ENCODE peak calls at places on chromosome 13, in eight cellular contexts. One of them, this sample, is unnamed.

GRCh38 chr13:61728468-61728867 is 312.8 kb upstream of the PCDH20 start:
- DNase-seq in uterus: no peak
- DNase-seq in ascending aorta: no peak
- DNase-seq in AG09319: no peak
- DNase-seq in choroid plexus epithelial cell: peak
- DNase-seq in CD8-positive, alpha-beta T cell: no peak
- DNase-seq in brain microvascular endothelial cell: no peak
- DNase-seq in AG04450: no peak
- DNase-seq in this sample: no peak

GRCh38 chr13:77980592-77980991 is 62.0 kb upstream of the EDNRB start:
- DNase-seq in choroid plexus epithelial cell: peak
- DNase-seq in AG04450: peak
- DNase-seq in CD8-positive, alpha-beta T cell: no peak
- DNase-seq in ascending aorta: no peak
- DNase-seq in uterus: no peak
- DNase-seq in brain microvascular endothelial cell: peak
- DNase-seq in AG09319: peak
- DNase-seq in this sample: no peak

GRCh38 chr13:32443111-32443510 is 15.2 kb upstream of the N4BP2L1 start:
- DNase-seq in CD8-positive, alpha-beta T cell: no peak
- DNase-seq in ascending aorta: no peak
- DNase-seq in AG09319: no peak
- DNase-seq in choroid plexus epithelial cell: peak
- DNase-seq in uterus: no peak
- DNase-seq in brain microvascular endothelial cell: no peak
- DNase-seq in AG04450: no peak
- DNase-seq in this sample: no peak

GRCh38 chr13:41496420-41497234 is 39.3 kb downstream of the RGCC start:
- DNase-seq in ascending aorta: no peak
- DNase-seq in uterus: no peak
- DNase-seq in brain microvascular endothelial cell: peak
- DNase-seq in CD8-positive, alpha-beta T cell: no peak
- DNase-seq in choroid plexus epithelial cell: peak
- DNase-seq in AG04450: peak
- DNase-seq in AG09319: peak
- DNase-seq in this sample: no peak

GRCh38 chr13:95455782-95456181 is 96.7 kb upstream of the CLDN10 start:
- DNase-seq in CD8-positive, alpha-beta T cell: no peak
- DNase-seq in AG04450: no peak
- DNase-seq in AG09319: no peak
- DNase-seq in choroid plexus epithelial cell: no peak
- DNase-seq in brain microvascular endothelial cell: no peak
- DNase-seq in ascending aorta: no peak
- DNase-seq in uterus: no peak
- DNase-seq in this sample: no peak

GRCh38 chr13:88144580-88144979 is 473.4 kb downstream of the SLITRK5 start:
- DNase-seq in AG09319: no peak
- DNase-seq in AG04450: no peak
- DNase-seq in uterus: no peak
- DNase-seq in choroid plexus epithelial cell: no peak
- DNase-seq in CD8-positive, alpha-beta T cell: no peak
- DNase-seq in brain microvascular endothelial cell: no peak
- DNase-seq in ascending aorta: no peak
- DNase-seq in this sample: no peak

GRCh38 chr13:96671073-96671472 is 323.2 kb downstream of the OXGR1 start:
- DNase-seq in AG09319: no peak
- DNase-seq in ascending aorta: no peak
- DNase-seq in choroid plexus epithelial cell: no peak
- DNase-seq in uterus: no peak
- DNase-seq in brain microvascular endothelial cell: no peak
- DNase-seq in CD8-positive, alpha-beta T cell: no peak
- DNase-seq in AG04450: no peak
- DNase-seq in this sample: no peak

GRCh38 chr13:95341441-95341840 is 40.2 kb upstream of the ABCC4 start:
- DNase-seq in ascending aorta: no peak
- DNase-seq in choroid plexus epithelial cell: no peak
- DNase-seq in AG09319: no peak
- DNase-seq in AG04450: no peak
- DNase-seq in CD8-positive, alpha-beta T cell: no peak
- DNase-seq in brain microvascular endothelial cell: no peak
- DNase-seq in uterus: no peak
- DNase-seq in this sample: no peak

GRCh38 chr13:43238341-43239083 is 215.1 kb downstream of the DNAJC15 start:
- DNase-seq in AG09319: no peak
- DNase-seq in ascending aorta: no peak
- DNase-seq in uterus: no peak
- DNase-seq in brain microvascular endothelial cell: no peak
- DNase-seq in CD8-positive, alpha-beta T cell: no peak
- DNase-seq in choroid plexus epithelial cell: no peak
- DNase-seq in AG04450: no peak
- DNase-seq in this sample: no peak

GRCh38 chr13:50798923-50799322 is 44.6 kb downstream of the DLEU7 start:
- DNase-seq in uterus: no peak
- DNase-seq in AG09319: no peak
- DNase-seq in ascending aorta: no peak
- DNase-seq in choroid plexus epithelial cell: peak
- DNase-seq in brain microvascular endothelial cell: peak
- DNase-seq in CD8-positive, alpha-beta T cell: no peak
- DNase-seq in AG04450: no peak
- DNase-seq in this sample: no peak

GRCh38 chr13:89627991-89628390 is 1719.5 kb upstream of the MIR17HG start:
- DNase-seq in AG09319: no peak
- DNase-seq in ascending aorta: no peak
- DNase-seq in uterus: no peak
- DNase-seq in brain microvascular endothelial cell: no peak
- DNase-seq in choroid plexus epithelial cell: peak
- DNase-seq in CD8-positive, alpha-beta T cell: no peak
- DNase-seq in AG04450: no peak
- DNase-seq in this sample: no peak

GRCh38 chr13:95588134-95588533 is 35.6 kb downstream of the CLDN10 start:
- DNase-seq in uterus: no peak
- DNase-seq in CD8-positive, alpha-beta T cell: no peak
- DNase-seq in AG04450: no peak
- DNase-seq in AG09319: no peak
- DNase-seq in ascending aorta: no peak
- DNase-seq in brain microvascular endothelial cell: no peak
- DNase-seq in choroid plexus epithelial cell: no peak
- DNase-seq in this sample: no peak

GRCh38 chr13:106329941-106330340 is 205.5 kb downstream of the EFNB2 start:
- DNase-seq in ascending aorta: no peak
- DNase-seq in choroid plexus epithelial cell: no peak
- DNase-seq in CD8-positive, alpha-beta T cell: no peak
- DNase-seq in brain microvascular endothelial cell: no peak
- DNase-seq in AG04450: no peak
- DNase-seq in AG09319: no peak
- DNase-seq in uterus: no peak
- DNase-seq in this sample: no peak

GRCh38 chr13:31209172-31209818 is 9.5 kb downstream of the B3GLCT start:
- DNase-seq in AG04450: no peak
- DNase-seq in uterus: peak
- DNase-seq in ascending aorta: no peak
- DNase-seq in choroid plexus epithelial cell: peak
- DNase-seq in CD8-positive, alpha-beta T cell: no peak
- DNase-seq in AG09319: no peak
- DNase-seq in brain microvascular endothelial cell: no peak
- DNase-seq in this sample: no peak

GRCh38 chr13:94243551-94243950 is 235.9 kb downstream of the DCT start:
- DNase-seq in choroid plexus epithelial cell: peak
- DNase-seq in AG04450: no peak
- DNase-seq in brain microvascular endothelial cell: no peak
- DNase-seq in CD8-positive, alpha-beta T cell: no peak
- DNase-seq in ascending aorta: no peak
- DNase-seq in uterus: no peak
- DNase-seq in AG09319: no peak
- DNase-seq in this sample: no peak

GRCh38 chr13:60629158-60629557 is 232.1 kb downstream of the TDRD3 start:
- DNase-seq in AG04450: no peak
- DNase-seq in choroid plexus epithelial cell: no peak
- DNase-seq in brain microvascular endothelial cell: no peak
- DNase-seq in AG09319: no peak
- DNase-seq in CD8-positive, alpha-beta T cell: no peak
- DNase-seq in uterus: no peak
- DNase-seq in ascending aorta: no peak
- DNase-seq in this sample: no peak

GRCh38 chr13:80901111-80902014 is 560.4 kb upstream of the SPRY2 start:
- DNase-seq in AG09319: no peak
- DNase-seq in AG04450: no peak
- DNase-seq in ascending aorta: no peak
- DNase-seq in choroid plexus epithelial cell: peak
- DNase-seq in brain microvascular endothelial cell: no peak
- DNase-seq in CD8-positive, alpha-beta T cell: no peak
- DNase-seq in uterus: no peak
- DNase-seq in this sample: no peak

DNA sequence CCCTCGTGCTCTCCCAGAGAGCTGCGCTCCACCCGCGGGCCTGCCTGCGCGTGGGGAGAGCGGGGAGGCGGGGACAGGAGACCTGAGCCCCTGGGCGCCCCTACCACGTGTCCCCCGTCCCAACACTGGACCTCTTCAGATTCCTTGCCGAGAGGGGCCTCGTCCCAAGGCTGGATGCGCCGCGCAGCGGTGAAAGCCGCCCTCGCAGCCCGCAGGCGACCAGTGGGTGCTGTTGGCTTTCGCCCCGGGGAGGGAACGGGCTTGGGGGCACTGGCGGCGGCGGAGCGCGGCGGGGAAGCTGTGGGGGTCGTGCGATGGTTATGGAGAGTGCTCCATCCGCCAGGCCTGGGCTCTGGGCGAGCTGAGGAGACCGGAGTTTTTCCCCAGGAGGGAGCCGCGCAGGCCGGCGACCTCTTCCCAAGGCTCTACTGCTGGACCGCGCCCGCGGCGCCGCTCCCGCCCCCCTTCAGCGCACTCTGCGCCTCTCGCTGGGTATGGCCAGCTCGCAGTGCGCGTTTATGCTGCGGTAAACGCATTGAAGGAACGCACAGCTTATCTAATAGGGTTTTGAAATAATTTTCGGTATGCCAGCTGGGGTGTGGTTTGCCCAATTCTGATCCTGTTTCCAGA is 17.2 kb upstream of the RNF17 start:
- DNase-seq in brain microvascular endothelial cell: no peak
- DNase-seq in choroid plexus epithelial cell: peak
- DNase-seq in AG09319: no peak
- DNase-seq in AG04450: no peak
- DNase-seq in uterus: no peak
- DNase-seq in ascending aorta: no peak
- DNase-seq in CD8-positive, alpha-beta T cell: no peak
- DNase-seq in this sample: no peak
- TF ChIP-seq CTCF in brain microvascular endothelial cell: peak
- TF ChIP-seq CTCF in choroid plexus epithelial cell: peak
- TF ChIP-seq CTCF in AG09319: peak
- TF ChIP-seq CTCF in AG04450: no peak
- TF ChIP-seq CTCF in uterus: no peak
- TF ChIP-seq CTCF in ascending aorta: no peak
- TF ChIP-seq CTCF in CD8-positive, alpha-beta T cell: no peak
- TF ChIP-seq CTCF in this sample: peak

GRCh38 chr13:90883592-90883991 is 463.9 kb upstream of the MIR17HG start:
- DNase-seq in AG04450: no peak
- DNase-seq in brain microvascular endothelial cell: no peak
- DNase-seq in CD8-positive, alpha-beta T cell: no peak
- DNase-seq in choroid plexus epithelial cell: no peak
- DNase-seq in ascending aorta: no peak
- DNase-seq in AG09319: no peak
- DNase-seq in uterus: no peak
- DNase-seq in this sample: no peak
- TF ChIP-seq CTCF in AG04450: no peak
- TF ChIP-seq CTCF in brain microvascular endothelial cell: no peak
- TF ChIP-seq CTCF in CD8-positive, alpha-beta T cell: no peak
- TF ChIP-seq CTCF in choroid plexus epithelial cell: no peak
- TF ChIP-seq CTCF in ascending aorta: no peak
- TF ChIP-seq CTCF in AG09319: no peak
- TF ChIP-seq CTCF in uterus: no peak
- TF ChIP-seq CTCF in this sample: peak

GRCh38 chr13:110546933-110547332 is 14.6 kb downstream of the RAB20 start:
- DNase-seq in AG04450: peak
- DNase-seq in AG09319: no peak
- DNase-seq in CD8-positive, alpha-beta T cell: no peak
- DNase-seq in uterus: peak
- DNase-seq in ascending aorta: peak
- DNase-seq in brain microvascular endothelial cell: peak
- DNase-seq in choroid plexus epithelial cell: peak
- DNase-seq in this sample: no peak

GRCh38 chr13:110546389-110546788 is 15.1 kb downstream of the RAB20 start:
- DNase-seq in choroid plexus epithelial cell: no peak
- DNase-seq in AG04450: no peak
- DNase-seq in ascending aorta: no peak
- DNase-seq in AG09319: no peak
- DNase-seq in brain microvascular endothelial cell: no peak
- DNase-seq in CD8-positive, alpha-beta T cell: no peak
- DNase-seq in uterus: no peak
- DNase-seq in this sample: no peak

GRCh38 chr13:110549795-110550160 is 11.7 kb downstream of the RAB20 start:
- DNase-seq in brain microvascular endothelial cell: no peak
- DNase-seq in uterus: no peak
- DNase-seq in AG09319: no peak
- DNase-seq in CD8-positive, alpha-beta T cell: no peak
- DNase-seq in choroid plexus epithelial cell: no peak
- DNase-seq in AG04450: no peak
- DNase-seq in ascending aorta: no peak
- DNase-seq in this sample: no peak

GRCh38 chr13:110551284-110551683 is 10.2 kb downstream of the RAB20 start:
- DNase-seq in AG04450: no peak
- DNase-seq in choroid plexus epithelial cell: no peak
- DNase-seq in uterus: no peak
- DNase-seq in AG09319: no peak
- DNase-seq in CD8-positive, alpha-beta T cell: no peak
- DNase-seq in ascending aorta: no peak
- DNase-seq in brain microvascular endothelial cell: no peak
- DNase-seq in this sample: no peak

GRCh38 chr13:110548891-110549794 is 12.4 kb downstream of the RAB20 start:
- DNase-seq in uterus: no peak
- DNase-seq in CD8-positive, alpha-beta T cell: no peak
- DNase-seq in choroid plexus epithelial cell: no peak
- DNase-seq in brain microvascular endothelial cell: no peak
- DNase-seq in AG09319: no peak
- DNase-seq in ascending aorta: no peak
- DNase-seq in AG04450: no peak
- DNase-seq in this sample: no peak
- TF ChIP-seq CTCF in uterus: no peak
- TF ChIP-seq CTCF in CD8-positive, alpha-beta T cell: no peak
- TF ChIP-seq CTCF in choroid plexus epithelial cell: peak
- TF ChIP-seq CTCF in brain microvascular endothelial cell: no peak
- TF ChIP-seq CTCF in AG09319: no peak
- TF ChIP-seq CTCF in ascending aorta: no peak
- TF ChIP-seq CTCF in AG04450: no peak
- TF ChIP-seq CTCF in this sample: no peak

GRCh38 chr13:112761701-112762689 is 72.2 kb downstream of the ATP11A start:
- DNase-seq in uterus: peak
- DNase-seq in brain microvascular endothelial cell: no peak
- DNase-seq in AG04450: no peak
- DNase-seq in choroid plexus epithelial cell: peak
- DNase-seq in ascending aorta: no peak
- DNase-seq in AG09319: no peak
- DNase-seq in CD8-positive, alpha-beta T cell: no peak
- DNase-seq in this sample: no peak
- TF ChIP-seq CTCF in uterus: no peak
- TF ChIP-seq CTCF in brain microvascular endothelial cell: no peak
- TF ChIP-seq CTCF in AG04450: peak
- TF ChIP-seq CTCF in choroid plexus epithelial cell: no peak
- TF ChIP-seq CTCF in ascending aorta: no peak
- TF ChIP-seq CTCF in AG09319: no peak
- TF ChIP-seq CTCF in CD8-positive, alpha-beta T cell: no peak
- TF ChIP-seq CTCF in this sample: no peak

This sample was measured in chondrocyte.